ENCODE peak calls at places on chromosomes 12 and 14, in six cellular contexts. One of them, this sample, is unnamed.

GRCh38 chr12:52171950-52172512 is 19.8 kb downstream of the KRT80 start:
- DNase-seq in endothelial cell: peak
- DNase-seq in A549: peak
- DNase-seq in retinal pigment epithelial cell: no peak
- DNase-seq in GM23338: peak
- DNase-seq in ovary: no peak
- DNase-seq in this sample: peak

GRCh38 chr14:102320033-102320660 is 601 bp downstream of the ZNF839 start:
- DNase-seq in retinal pigment epithelial cell: no peak
- DNase-seq in A549: peak
- DNase-seq in ovary: peak
- DNase-seq in GM23338: peak
- DNase-seq in endothelial cell: peak
- DNase-seq in this sample: no peak

GRCh38 chr12:6199531-6200265 is 502 bp upstream of the CD9 start:
- DNase-seq in retinal pigment epithelial cell: no peak
- DNase-seq in A549: no peak
- DNase-seq in GM23338: peak
- DNase-seq in ovary: peak
- DNase-seq in endothelial cell: no peak
- DNase-seq in this sample: peak

GRCh38 chr12:111788178-111788654 is 21.5 kb downstream of the ALDH2 start:
- DNase-seq in A549: no peak
- DNase-seq in retinal pigment epithelial cell: no peak
- DNase-seq in GM23338: peak
- DNase-seq in ovary: peak
- DNase-seq in endothelial cell: no peak
- DNase-seq in this sample: no peak

GRCh38 chr12:86526060-86526595 is 269.9 kb upstream of the MGAT4C start:
- DNase-seq in ovary: no peak
- DNase-seq in A549: no peak
- DNase-seq in retinal pigment epithelial cell: no peak
- DNase-seq in endothelial cell: no peak
- DNase-seq in GM23338: no peak
- DNase-seq in this sample: no peak

GRCh38 chr12:107362960-107363359 is 269.6 kb upstream of the CRY1 start:
- DNase-seq in retinal pigment epithelial cell: no peak
- DNase-seq in A549: no peak
- DNase-seq in endothelial cell: no peak
- DNase-seq in GM23338: no peak
- DNase-seq in ovary: no peak
- DNase-seq in this sample: no peak

GRCh38 chr12:124053855-124054254 is 80.8 kb downstream of the ZNF664 start:
- DNase-seq in ovary: peak
- DNase-seq in endothelial cell: peak
- DNase-seq in A549: peak
- DNase-seq in GM23338: peak
- DNase-seq in retinal pigment epithelial cell: peak
- DNase-seq in this sample: no peak

GRCh38 chr12:75196408-75196807 is 13.2 kb downstream of the KCNC2 start:
- DNase-seq in endothelial cell: no peak
- DNase-seq in ovary: no peak
- DNase-seq in A549: no peak
- DNase-seq in GM23338: no peak
- DNase-seq in retinal pigment epithelial cell: no peak
- DNase-seq in this sample: no peak

GRCh38 chr12:82326905-82327503 is 31.2 kb downstream of the CCDC59 start:
- DNase-seq in ovary: no peak
- DNase-seq in GM23338: peak
- DNase-seq in endothelial cell: no peak
- DNase-seq in retinal pigment epithelial cell: no peak
- DNase-seq in A549: peak
- DNase-seq in this sample: no peak

GRCh38 chr12:10189653-10190052 is 10.8 kb downstream of the TMEM52B start:
- DNase-seq in ovary: no peak
- DNase-seq in A549: no peak
- DNase-seq in endothelial cell: no peak
- DNase-seq in retinal pigment epithelial cell: no peak
- DNase-seq in GM23338: no peak
- DNase-seq in this sample: no peak

GRCh38 chr14:68552597-68552996 is 240.3 kb downstream of the ZFP36L1 start:
- DNase-seq in GM23338: no peak
- DNase-seq in ovary: no peak
- DNase-seq in A549: no peak
- DNase-seq in endothelial cell: no peak
- DNase-seq in retinal pigment epithelial cell: no peak
- DNase-seq in this sample: no peak

GRCh38 chr12:116515674-116516073 is 43.5 kb upstream of the MAP1LC3B2 start:
- DNase-seq in ovary: no peak
- DNase-seq in GM23338: no peak
- DNase-seq in retinal pigment epithelial cell: no peak
- DNase-seq in endothelial cell: no peak
- DNase-seq in A549: no peak
- DNase-seq in this sample: no peak

GRCh38 chr12:107225626-107226025 is 132.3 kb upstream of the CRY1 start:
- DNase-seq in endothelial cell: peak
- DNase-seq in GM23338: peak
- DNase-seq in A549: peak
- DNase-seq in retinal pigment epithelial cell: no peak
- DNase-seq in ovary: no peak
- DNase-seq in this sample: no peak

GRCh38 chr12:65656904-65657351 is 167.4 kb upstream of the HMGA2 start:
- DNase-seq in A549: peak
- DNase-seq in retinal pigment epithelial cell: peak
- DNase-seq in ovary: no peak
- DNase-seq in GM23338: no peak
- DNase-seq in endothelial cell: no peak
- DNase-seq in this sample: no peak

GRCh38 chr14:94109915-94110250 is 653 bp upstream of the IFI27 start:
- DNase-seq in A549: no peak
- DNase-seq in endothelial cell: no peak
- DNase-seq in ovary: no peak
- DNase-seq in GM23338: no peak
- DNase-seq in retinal pigment epithelial cell: no peak
- DNase-seq in this sample: no peak

GRCh38 chr14:54338696-54339317 is 58.0 kb upstream of the CDKN3 start:
- DNase-seq in endothelial cell: peak
- DNase-seq in ovary: no peak
- DNase-seq in GM23338: peak
- DNase-seq in A549: peak
- DNase-seq in retinal pigment epithelial cell: no peak
- DNase-seq in this sample: no peak

GRCh38 chr14:37131205-37131604 is 41.2 kb downstream of the SLC25A21 start:
- DNase-seq in ovary: no peak
- DNase-seq in retinal pigment epithelial cell: no peak
- DNase-seq in endothelial cell: no peak
- DNase-seq in A549: no peak
- DNase-seq in GM23338: no peak
- DNase-seq in this sample: no peak

GRCh38 chr12:65408448-65408847 is 130.0 kb downstream of the MSRB3 start:
- DNase-seq in retinal pigment epithelial cell: no peak
- DNase-seq in ovary: no peak
- DNase-seq in endothelial cell: no peak
- DNase-seq in A549: no peak
- DNase-seq in GM23338: no peak
- DNase-seq in this sample: no peak

GRCh38 chr14:102799684-102800562 is 22.7 kb downstream of the TRAF3 start:
- DNase-seq in GM23338: no peak
- DNase-seq in A549: no peak
- DNase-seq in endothelial cell: no peak
- DNase-seq in ovary: no peak
- DNase-seq in retinal pigment epithelial cell: no peak
- DNase-seq in this sample: no peak

GRCh38 chr14:102557434-102558226 is 34.8 kb upstream of the RCOR1 start:
- DNase-seq in GM23338: no peak
- DNase-seq in endothelial cell: no peak
- DNase-seq in A549: no peak
- DNase-seq in ovary: no peak
- DNase-seq in retinal pigment epithelial cell: no peak
- DNase-seq in this sample: no peak

GRCh38 chr14:72699852-72700257 is 194.0 kb downstream of the DPF3 start:
- DNase-seq in endothelial cell: no peak
- DNase-seq in A549: no peak
- DNase-seq in GM23338: no peak
- DNase-seq in retinal pigment epithelial cell: no peak
- DNase-seq in ovary: no peak
- DNase-seq in this sample: no peak

GRCh38 chr14:51954657-51955056 is 34.7 kb upstream of the RTRAF start:
- DNase-seq in endothelial cell: no peak
- DNase-seq in retinal pigment epithelial cell: no peak
- DNase-seq in GM23338: peak
- DNase-seq in A549: no peak
- DNase-seq in ovary: no peak
- DNase-seq in this sample: no peak
- TF ChIP-seq CTCF in endothelial cell: no peak
- TF ChIP-seq CTCF in retinal pigment epithelial cell: no peak
- TF ChIP-seq CTCF in GM23338: peak
- TF ChIP-seq CTCF in A549: no peak
- TF ChIP-seq CTCF in ovary: no peak
- TF ChIP-seq CTCF in this sample: no peak

DNA sequence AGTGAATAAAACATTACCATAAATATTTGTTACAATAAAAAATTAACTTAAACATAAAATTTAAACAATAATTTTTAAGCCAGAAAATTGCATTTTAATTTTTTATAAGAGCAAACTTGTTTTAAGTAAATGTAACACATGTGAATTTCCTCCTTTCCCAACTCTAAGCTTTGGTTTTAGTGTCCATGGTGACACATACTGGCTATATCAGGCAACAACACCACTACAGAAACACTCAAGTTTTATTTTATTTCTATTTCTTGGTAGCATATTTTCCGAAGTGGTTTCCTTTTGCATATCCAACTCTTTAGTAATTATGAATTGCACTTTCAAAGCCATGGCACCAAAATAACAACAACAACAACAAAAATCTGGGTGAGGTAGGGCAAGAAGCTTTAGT is 2.2 kb downstream of the NELL2 start:
- DNase-seq in ovary: no peak
- DNase-seq in A549: no peak
- DNase-seq in GM23338: peak
- DNase-seq in endothelial cell: no peak
- DNase-seq in retinal pigment epithelial cell: peak
- DNase-seq in this sample: no peak
- TF ChIP-seq CTCF in ovary: no peak
- TF ChIP-seq CTCF in A549: no peak
- TF ChIP-seq CTCF in GM23338: peak
- TF ChIP-seq CTCF in endothelial cell: no peak
- TF ChIP-seq CTCF in retinal pigment epithelial cell: peak
- TF ChIP-seq CTCF in this sample: peak

DNA sequence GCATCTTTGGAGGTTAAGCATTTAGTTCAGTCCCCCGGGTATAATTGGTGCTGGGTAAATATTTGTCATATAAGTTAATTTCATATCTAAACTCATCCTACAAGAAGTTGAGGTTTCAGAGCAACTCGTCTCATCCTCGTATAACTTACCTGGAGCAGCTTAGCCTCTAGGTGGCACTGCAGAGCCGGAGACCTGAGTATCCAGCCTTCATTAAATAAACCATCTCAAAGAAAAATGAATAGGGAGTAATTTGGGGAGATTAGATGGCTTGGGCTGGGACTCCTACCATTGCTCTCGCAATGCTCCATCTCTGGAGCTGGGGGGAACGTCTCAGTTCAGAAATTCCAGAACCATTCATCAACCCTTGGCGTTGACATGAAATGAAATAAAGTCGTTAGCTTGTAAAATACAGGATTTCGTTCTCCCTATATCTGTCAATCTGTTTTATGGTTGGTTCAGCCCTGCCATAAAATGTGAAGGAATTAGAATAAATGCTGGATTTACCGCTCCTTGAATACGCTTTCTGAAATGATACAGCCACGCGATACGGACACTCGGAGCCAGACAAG is 122.9 kb upstream of the TMEM132D start:
- DNase-seq in A549: peak
- DNase-seq in retinal pigment epithelial cell: no peak
- DNase-seq in GM23338: peak
- DNase-seq in ovary: no peak
- DNase-seq in endothelial cell: no peak
- DNase-seq in this sample: peak
- TF ChIP-seq CTCF in A549: peak
- TF ChIP-seq CTCF in retinal pigment epithelial cell: peak
- TF ChIP-seq CTCF in GM23338: peak
- TF ChIP-seq CTCF in ovary: no peak
- TF ChIP-seq CTCF in endothelial cell: no peak
- TF ChIP-seq CTCF in this sample: peak

GRCh38 chr14:96090441-96091148 is 51.4 kb downstream of the C14orf132 start:
- DNase-seq in A549: no peak
- DNase-seq in GM23338: no peak
- DNase-seq in retinal pigment epithelial cell: no peak
- DNase-seq in endothelial cell: no peak
- DNase-seq in ovary: peak
- DNase-seq in this sample: no peak
- TF ChIP-seq CTCF in A549: no peak
- TF ChIP-seq CTCF in GM23338: no peak
- TF ChIP-seq CTCF in retinal pigment epithelial cell: no peak
- TF ChIP-seq CTCF in endothelial cell: no peak
- TF ChIP-seq CTCF in ovary: no peak
- TF ChIP-seq CTCF in this sample: no peak

DNA sequence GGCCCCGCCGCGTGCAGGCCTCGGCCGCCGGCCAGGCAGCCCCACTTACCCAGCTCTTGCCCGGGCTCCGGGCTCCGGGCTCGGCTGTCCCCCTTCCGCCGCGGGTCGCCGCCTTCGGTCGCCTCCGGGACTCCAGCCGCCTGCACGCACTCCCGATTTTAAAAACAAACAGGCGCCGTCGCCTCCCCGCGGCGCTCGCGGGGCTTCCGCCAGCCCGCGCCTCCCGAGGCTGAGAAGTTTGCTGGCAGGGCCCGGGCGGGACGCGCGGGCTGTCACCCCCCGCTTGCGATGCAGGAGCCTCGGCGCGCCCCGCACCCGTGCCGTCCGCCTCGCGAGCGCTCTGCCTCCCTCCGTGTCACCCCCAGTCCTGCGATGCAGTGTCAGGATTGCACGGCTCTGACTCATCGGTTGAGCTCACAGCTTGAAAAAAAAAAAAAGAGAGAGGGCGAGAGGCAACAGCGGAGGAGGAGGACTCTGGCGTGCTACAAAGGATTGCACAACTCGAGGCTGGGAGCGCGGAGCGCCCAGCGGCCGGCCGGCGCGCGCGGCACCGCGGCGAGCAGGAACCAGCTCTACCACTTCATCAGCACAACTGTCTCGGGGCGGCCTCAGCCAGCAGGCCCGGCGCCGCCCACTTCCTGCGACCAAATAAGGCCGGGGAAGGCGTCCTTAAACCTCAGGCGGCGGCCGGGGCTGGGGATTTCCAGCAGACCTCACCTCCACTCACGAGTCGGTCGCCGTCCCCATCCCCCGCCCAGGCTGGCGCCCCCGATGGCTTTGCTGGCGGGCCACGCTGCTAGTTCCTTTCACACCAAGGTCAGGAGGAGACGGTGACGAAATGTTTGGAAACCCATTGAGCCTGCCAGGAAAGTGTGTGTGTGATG is 45.8 kb upstream of the PNMA1 start:
- DNase-seq in A549: peak
- DNase-seq in endothelial cell: peak
- DNase-seq in retinal pigment epithelial cell: peak
- DNase-seq in GM23338: peak
- DNase-seq in ovary: peak
- DNase-seq in this sample: peak
- TF ChIP-seq CTCF in A549: no peak
- TF ChIP-seq CTCF in endothelial cell: peak
- TF ChIP-seq CTCF in retinal pigment epithelial cell: no peak
- TF ChIP-seq CTCF in GM23338: no peak
- TF ChIP-seq CTCF in ovary: no peak
- TF ChIP-seq CTCF in this sample: no peak